ENCODE peak calls at places on chromosomes 2 and 18, in seven cellular contexts. U, S, C, M, D, E and L are unnamed samples.

GRCh38 chr2:106165064-106165463 is 29.0 kb downstream of the UXS1 start:
- DNase-seq in U (no peak), S (no peak), C (no peak), M (peak), D (no peak), E (no peak), L (no peak)

GRCh38 chr2:18814387-18814786 is 225.0 kb upstream of the NT5C1B start:
- DNase-seq in U (peak), S (no peak), C (peak), M (no peak), D (peak), E (peak), L (no peak)

GRCh38 chr2:8004250-8004681 is 677.6 kb upstream of the ID2 start:
- DNase-seq in U (peak), S (no peak), C (peak), M (peak), D (peak), E (peak), L (no peak)

GRCh38 chr2:70751881-70752280 is 16.1 kb downstream of the ADD2 start:
- DNase-seq in U (no peak), S (no peak), C (no peak), M (no peak), D (no peak), E (no peak), L (no peak)

GRCh38 chr2:121398853-121399252 is 113.9 kb upstream of the TFCP2L1 start:
- DNase-seq in U (no peak), S (no peak), C (no peak), M (no peak), D (peak), E (no peak), L (no peak)

GRCh38 chr18:31419457-31419932 is 28.0 kb upstream of the DSG3 start:
- DNase-seq in U (no peak), S (no peak), C (no peak), M (no peak), D (no peak), E (no peak), L (no peak)

GRCh38 chr18:7941533-7941932 is 374.4 kb downstream of the PTPRM start:
- DNase-seq in U (no peak), S (no peak), C (no peak), M (no peak), D (no peak), E (no peak), L (no peak)

GRCh38 chr2:175726213-175726612 is 275.9 kb downstream of the LNPK start:
- DNase-seq in U (peak), S (no peak), C (peak), M (no peak), D (peak), E (peak), L (no peak)

GRCh38 chr2:144472911-144473310 is 47.0 kb downstream of the ZEB2 start:
- DNase-seq in U (no peak), S (no peak), C (no peak), M (no peak), D (no peak), E (no peak), L (no peak)

GRCh38 chr2:177192788-177193187 is 19.8 kb upstream of the HNRNPA3 start:
- DNase-seq in U (no peak), S (no peak), C (no peak), M (no peak), D (no peak), E (no peak), L (no peak)

GRCh38 chr2:8589721-8590120 is 92.1 kb upstream of the ID2 start:
- DNase-seq in U (no peak), S (no peak), C (no peak), M (no peak), D (no peak), E (no peak), L (no peak)

GRCh38 chr2:69742170-69742952 is 427 bp downstream of the ANXA4 start:
- DNase-seq in U (no peak), S (no peak), C (no peak), M (peak), D (peak), E (peak), L (no peak)

GRCh38 chr2:207748993-207749392 is 20.7 kb downstream of the FZD5 start:
- DNase-seq in U (no peak), S (no peak), C (no peak), M (no peak), D (no peak), E (no peak), L (no peak)
- TF ChIP-seq CTCF in U (no peak), S (peak), C (no peak), M (no peak), D (no peak), E (no peak), L (no peak)

GRCh38 chr2:160433466-160434172 is 60.0 kb downstream of the RBMS1 start:
- DNase-seq in U (no peak), S (no peak), C (no peak), M (peak), D (peak), E (no peak), L (no peak)

GRCh38 chr2:160434254-160434948 is 59.2 kb downstream of the RBMS1 start:
- DNase-seq in U (no peak), S (no peak), C (no peak), M (no peak), D (peak), E (no peak), L (no peak)

GRCh38 chr2:160430001-160430344 is 63.6 kb downstream of the RBMS1 start:
- DNase-seq in U (no peak), S (no peak), C (no peak), M (no peak), D (no peak), E (no peak), L (no peak)

GRCh38 chr2:160431441-160431840 is 62.2 kb downstream of the RBMS1 start:
- DNase-seq in U (no peak), S (no peak), C (no peak), M (peak), D (peak), E (no peak), L (no peak)

GRCh38 chr2:160432633-160433032 is 61.0 kb downstream of the RBMS1 start:
- DNase-seq in U (peak), S (no peak), C (peak), M (no peak), D (peak), E (peak), L (no peak)
- TF ChIP-seq CTCF in U (peak), S (peak), C (no peak), M (no peak), D (no peak), E (no peak), L (no peak)

GRCh38 chr18:36640005-36640952 is 188.5 kb downstream of the TPGS2 start:
- DNase-seq in U (no peak), S (no peak), C (no peak), M (no peak), D (peak), E (no peak), L (no peak)

GRCh38 chr18:36634573-36635216 is 194.1 kb downstream of the TPGS2 start:
- DNase-seq in U (no peak), S (no peak), C (peak), M (no peak), D (peak), E (no peak), L (no peak)

GRCh38 chr18:36636237-36636792 is 192.5 kb downstream of the TPGS2 start:
- DNase-seq in U (no peak), S (no peak), C (no peak), M (no peak), D (no peak), E (no peak), L (no peak)

GRCh38 chr18:36635414-36636096 is 193.2 kb downstream of the TPGS2 start:
- DNase-seq in U (no peak), S (no peak), C (no peak), M (no peak), D (no peak), E (no peak), L (no peak)

DNA sequence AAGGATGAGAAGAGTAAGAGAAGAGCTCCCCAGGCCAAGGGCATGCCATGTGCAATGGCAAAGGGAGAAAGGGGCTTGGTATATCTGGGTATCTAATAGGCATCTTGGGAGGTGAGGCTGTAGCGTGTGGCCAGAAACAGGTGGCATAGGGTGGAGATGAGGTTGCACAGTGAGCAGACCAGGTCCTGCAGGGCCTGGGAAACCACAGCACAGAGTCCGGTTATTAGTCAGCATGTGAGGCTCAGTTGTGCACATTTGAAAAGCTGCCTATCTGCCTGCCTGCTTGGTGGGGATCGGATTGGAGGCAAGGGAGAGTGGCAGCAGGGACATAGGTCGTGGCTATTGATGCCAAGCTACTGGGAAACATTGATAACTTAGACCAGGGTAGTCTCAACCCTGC is 190.6 kb downstream of the TPGS2 start:
- DNase-seq in U (no peak), S (no peak), C (no peak), M (no peak), D (no peak), E (no peak), L (no peak)
- TF ChIP-seq CTCF in U (no peak), S (no peak), C (no peak), M (no peak), D (no peak), E (no peak), L (no peak)

GRCh38 chr18:13793819-13794218 is 30.1 kb upstream of the MC5R start:
- DNase-seq in U (no peak), S (no peak), C (no peak), M (no peak), D (no peak), E (no peak), L (no peak)
- TF ChIP-seq CTCF in U (no peak), S (no peak), C (no peak), M (no peak), D (no peak), E (no peak), L (peak)

DNA sequence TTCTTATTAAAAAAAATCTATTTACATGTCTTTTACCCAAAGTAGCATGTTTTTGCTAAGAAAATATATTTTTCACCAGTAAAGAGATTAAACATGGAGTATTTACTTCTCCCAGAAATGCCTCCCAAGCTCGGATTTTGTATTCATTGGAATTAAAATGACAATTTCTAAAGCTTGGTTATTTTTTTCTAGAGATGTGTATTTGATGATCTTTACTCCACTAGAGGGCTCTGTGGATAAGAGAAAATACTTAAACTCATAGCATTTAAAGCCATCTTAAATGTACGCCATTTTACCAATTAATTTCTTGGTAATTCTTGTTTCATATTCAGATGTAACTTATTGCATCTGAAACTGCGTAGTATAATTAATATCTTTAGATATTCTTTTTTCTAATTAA is 461.4 kb downstream of the GALR1 start:
- DNase-seq in U (no peak), S (no peak), C (no peak), M (peak), D (no peak), E (no peak), L (no peak)
- TF ChIP-seq CTCF in U (no peak), S (peak), C (no peak), M (peak), D (no peak), E (peak), L (peak)

GRCh38 chr2:72913531-72914225 is 3.6 kb upstream of the EMX1 start:
- DNase-seq in U (no peak), S (no peak), C (no peak), M (no peak), D (peak), E (no peak), L (no peak)
- TF ChIP-seq CTCF in U (peak), S (peak), C (no peak), M (no peak), D (peak), E (peak), L (no peak)

GRCh38 chr18:26457195-26457594 is 91.2 kb downstream of the KCTD1 start:
- DNase-seq in U (no peak), S (no peak), C (no peak), M (no peak), D (no peak), E (no peak), L (no peak)

GRCh38 chr18:26456070-26456491 is 92.3 kb downstream of the KCTD1 start:
- DNase-seq in U (no peak), S (no peak), C (no peak), M (no peak), D (peak), E (no peak), L (no peak)

GRCh38 chr18:26458526-26459232 is 89.7 kb downstream of the KCTD1 start:
- DNase-seq in U (peak), S (no peak), C (peak), M (peak), D (peak), E (peak), L (no peak)

GRCh38 chr18:26459340-26459739 is 89.0 kb downstream of the KCTD1 start:
- DNase-seq in U (no peak), S (no peak), C (no peak), M (no peak), D (no peak), E (no peak), L (no peak)

DNA sequence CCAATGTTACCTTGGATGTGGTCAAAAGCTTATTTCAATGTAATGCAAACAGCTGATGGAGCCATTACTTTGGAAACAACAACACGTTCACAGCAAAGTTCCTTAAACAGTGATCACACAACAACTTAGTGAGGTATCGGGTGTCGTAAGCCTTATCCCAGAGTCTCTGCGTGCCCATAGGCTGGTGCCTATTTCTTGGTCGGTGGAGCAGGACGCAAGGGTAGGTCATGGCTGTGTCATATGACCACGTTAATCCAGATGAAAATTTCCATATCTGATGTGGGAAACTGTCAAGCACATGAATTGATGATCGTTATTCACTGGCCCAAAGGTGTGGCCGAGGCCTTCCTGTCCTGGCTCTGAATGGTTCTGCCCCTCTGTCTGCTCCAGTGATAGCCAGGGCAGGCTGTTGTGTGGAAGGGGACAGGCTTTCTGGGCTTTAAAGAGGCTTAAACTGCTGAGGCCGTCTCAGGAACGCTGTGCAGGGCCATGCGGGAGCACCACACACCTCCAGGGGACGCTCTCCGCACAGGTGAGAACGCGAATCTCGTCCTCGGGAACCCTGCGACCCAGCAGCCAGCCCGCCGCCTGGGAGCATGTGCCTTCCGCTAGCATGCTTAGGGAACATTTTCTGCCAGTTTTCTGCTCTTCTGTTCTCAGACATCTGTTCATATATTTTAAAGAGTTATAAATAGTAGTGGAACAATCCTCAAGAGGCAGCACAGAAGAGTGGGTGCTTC is 90.6 kb downstream of the KCTD1 start:
- DNase-seq in U (no peak), S (no peak), C (no peak), M (no peak), D (no peak), E (no peak), L (no peak)
- TF ChIP-seq CTCF in U (peak), S (peak), C (no peak), M (no peak), D (no peak), E (peak), L (no peak)

GRCh38 chr18:50356036-50356945 is 18.6 kb upstream of the SKA1 start:
- DNase-seq in U (peak), S (no peak), C (no peak), M (peak), D (peak), E (no peak), L (no peak)
- TF ChIP-seq CTCF in U (peak), S (no peak), C (no peak), M (peak), D (no peak), E (no peak), L (no peak)

GRCh38 chr2:96821113-96821512 is 5.0 kb downstream of the CNNM3 start:
- DNase-seq in U (no peak), S (no peak), C (no peak), M (no peak), D (no peak), E (no peak), L (no peak)

GRCh38 chr2:96817882-96818281 is 1.8 kb downstream of the CNNM3 start:
- DNase-seq in U (no peak), S (no peak), C (no peak), M (no peak), D (no peak), E (no peak), L (no peak)

GRCh38 chr2:96819101-96819875 is 3.2 kb downstream of the CNNM3 start:
- DNase-seq in U (no peak), S (peak), C (no peak), M (peak), D (no peak), E (no peak), L (no peak)

GRCh38 chr2:96822786-96823185 is 6.7 kb downstream of the CNNM3 start:
- DNase-seq in U (no peak), S (no peak), C (no peak), M (no peak), D (no peak), E (no peak), L (no peak)

DNA sequence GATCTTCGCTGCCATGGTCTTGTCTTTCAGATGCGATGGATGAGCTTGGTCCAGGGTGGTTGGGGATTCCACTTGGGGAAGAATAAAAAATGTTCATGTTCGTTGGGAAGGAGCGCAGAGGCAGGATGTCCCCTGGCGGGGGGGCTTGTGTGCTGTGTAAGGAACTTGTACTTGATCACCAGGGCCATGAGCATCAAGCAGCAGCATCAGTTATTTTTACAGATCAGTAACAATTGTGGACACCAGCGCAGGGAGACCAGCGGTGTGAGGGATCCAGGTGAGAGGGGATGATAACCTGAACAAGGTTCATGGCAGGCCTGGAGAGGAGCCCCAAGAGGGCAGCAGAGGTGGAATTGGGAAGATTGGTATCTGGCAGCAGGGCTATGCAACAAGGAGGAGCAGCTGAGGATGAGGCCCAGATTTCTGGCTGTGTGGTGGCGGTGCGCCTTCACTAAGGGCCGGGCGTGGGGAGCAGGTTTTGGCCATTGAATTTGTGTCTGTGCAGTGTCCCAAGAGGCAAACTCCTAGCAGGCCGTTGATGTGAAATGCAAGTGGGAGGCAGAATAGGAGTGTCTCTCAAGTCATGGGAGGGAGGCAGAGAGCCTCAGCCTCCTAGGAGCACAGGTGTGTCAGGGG is 3.9 kb downstream of the CNNM3 start:
- DNase-seq in U (no peak), S (no peak), C (no peak), M (no peak), D (no peak), E (no peak), L (no peak)
- TF ChIP-seq CTCF in U (no peak), S (no peak), C (no peak), M (no peak), D (no peak), E (no peak), L (no peak)

GRCh38 chr2:21037671-21038108 is 6.2 kb downstream of the APOB start:
- DNase-seq in U (no peak), S (no peak), C (no peak), M (no peak), D (no peak), E (no peak), L (no peak)

GRCh38 chr2:21035282-21035973 is 8.4 kb downstream of the APOB start:
- DNase-seq in U (no peak), S (no peak), C (no peak), M (no peak), D (no peak), E (no peak), L (no peak)

GRCh38 chr2:21038403-21039073 is 5.3 kb downstream of the APOB start:
- DNase-seq in U (no peak), S (no peak), C (no peak), M (no peak), D (peak), E (peak), L (no peak)

GRCh38 chr2:21035974-21036707 is 7.7 kb downstream of the APOB start:
- DNase-seq in U (no peak), S (no peak), C (no peak), M (no peak), D (no peak), E (no peak), L (no peak)

GRCh38 chr2:21036708-21037670 is 6.9 kb downstream of the APOB start:
- DNase-seq in U (no peak), S (no peak), C (no peak), M (no peak), D (no peak), E (no peak), L (no peak)
- TF ChIP-seq CTCF in U (no peak), S (no peak), C (no peak), M (no peak), D (no peak), E (no peak), L (no peak)